ENCODE peak calls at places on chromosomes 1 and 21, in four cellular contexts. One of them, this sample, is unnamed.

GRCh38 chr1:42801832-42802483 is 15.0 kb upstream of the ERMAP start:
- DNase-seq in CD8-positive, alpha-beta memory T cell: no peak
- DNase-seq in naive thymus-derived CD8-positive, alpha-beta T cell: no peak
- DNase-seq in aorta: no peak
- DNase-seq in this sample: no peak

GRCh38 chr21:37075214-37075770 is 2.2 kb downstream of the TTC3 start:
- DNase-seq in aorta: no peak
- DNase-seq in naive thymus-derived CD8-positive, alpha-beta T cell: no peak
- DNase-seq in CD8-positive, alpha-beta memory T cell: no peak
- DNase-seq in this sample: no peak

GRCh38 chr1:82565146-82565545 is 764.4 kb downstream of the ADGRL2 start:
- DNase-seq in CD8-positive, alpha-beta memory T cell: no peak
- DNase-seq in aorta: no peak
- DNase-seq in naive thymus-derived CD8-positive, alpha-beta T cell: no peak
- DNase-seq in this sample: no peak

GRCh38 chr1:145690587-145691558 is 16.3 kb downstream of the PDZK1 start:
- DNase-seq in naive thymus-derived CD8-positive, alpha-beta T cell: peak
- DNase-seq in aorta: no peak
- DNase-seq in CD8-positive, alpha-beta memory T cell: peak
- DNase-seq in this sample: no peak

GRCh38 chr1:172533511-172534116 is 664 bp downstream of the SUCO start:
- DNase-seq in CD8-positive, alpha-beta memory T cell: peak
- DNase-seq in aorta: no peak
- DNase-seq in naive thymus-derived CD8-positive, alpha-beta T cell: peak
- DNase-seq in this sample: peak

GRCh38 chr1:78522136-78522535 is 31.4 kb downstream of the PTGFR start:
- DNase-seq in CD8-positive, alpha-beta memory T cell: no peak
- DNase-seq in aorta: no peak
- DNase-seq in naive thymus-derived CD8-positive, alpha-beta T cell: no peak
- DNase-seq in this sample: no peak

GRCh38 chr1:101237229-101237837 is 514 bp downstream of the S1PR1 start:
- DNase-seq in naive thymus-derived CD8-positive, alpha-beta T cell: peak
- DNase-seq in aorta: no peak
- DNase-seq in CD8-positive, alpha-beta memory T cell: no peak
- DNase-seq in this sample: no peak

GRCh38 chr1:7401814-7402547 is 369.1 kb upstream of the VAMP3 start:
- DNase-seq in naive thymus-derived CD8-positive, alpha-beta T cell: no peak
- DNase-seq in CD8-positive, alpha-beta memory T cell: no peak
- DNase-seq in aorta: peak
- DNase-seq in this sample: no peak

GRCh38 chr1:9289090-9289534 is 3.6 kb upstream of the SPSB1 start:
- DNase-seq in naive thymus-derived CD8-positive, alpha-beta T cell: peak
- DNase-seq in aorta: peak
- DNase-seq in CD8-positive, alpha-beta memory T cell: peak
- DNase-seq in this sample: no peak

GRCh38 chr1:78884685-78885452 is 121.7 kb downstream of the ADGRL4 start:
- DNase-seq in CD8-positive, alpha-beta memory T cell: no peak
- DNase-seq in naive thymus-derived CD8-positive, alpha-beta T cell: no peak
- DNase-seq in aorta: no peak
- DNase-seq in this sample: no peak

GRCh38 chr1:1550591-1551432 is 10.4 kb upstream of the TMEM240 start:
- DNase-seq in aorta: no peak
- DNase-seq in CD8-positive, alpha-beta memory T cell: no peak
- DNase-seq in naive thymus-derived CD8-positive, alpha-beta T cell: no peak
- DNase-seq in this sample: no peak

GRCh38 chr21:42533306-42533962 is 19.8 kb downstream of the SLC37A1 start:
- DNase-seq in naive thymus-derived CD8-positive, alpha-beta T cell: no peak
- DNase-seq in aorta: no peak
- DNase-seq in CD8-positive, alpha-beta memory T cell: no peak
- DNase-seq in this sample: peak

GRCh38 chr1:156594124-156594678 is 2.6 kb downstream of the NAXE start:
- DNase-seq in naive thymus-derived CD8-positive, alpha-beta T cell: no peak
- DNase-seq in CD8-positive, alpha-beta memory T cell: no peak
- DNase-seq in aorta: no peak
- DNase-seq in this sample: no peak